ENCODE peak calls at places on chromosome 6, in ten cellular contexts. One of them, this sample, is unnamed.

GRCh38 chr6:83062225-83062624 is 3.4 kb downstream of the UBE3D start:
- DNase-seq in stimulated activated CD8-positive, alpha-beta memory T cell treated with anti-CD3 and anti-CD28 coated beads, Interleukin-2, amount 100 ng/mL, for 48 hours: no peak
- DNase-seq in HuH-7: no peak
- DNase-seq in fibroblast of the aortic adventitia: no peak
- DNase-seq in Peyer's patch: no peak
- DNase-seq in left kidney: no peak
- DNase-seq in H54: no peak
- DNase-seq in kidney: no peak
- DNase-seq in T-cell: no peak
- DNase-seq in D341Med: no peak
- DNase-seq in this sample: no peak

GRCh38 chr6:125198285-125199009 is 44.9 kb downstream of the TPD52L1 start:
- DNase-seq in HuH-7: no peak
- DNase-seq in H54: no peak
- DNase-seq in kidney: no peak
- DNase-seq in T-cell: no peak
- DNase-seq in Peyer's patch: no peak
- DNase-seq in left kidney: no peak
- DNase-seq in fibroblast of the aortic adventitia: no peak
- DNase-seq in D341Med: no peak
- DNase-seq in stimulated activated CD8-positive, alpha-beta memory T cell treated with anti-CD3 and anti-CD28 coated beads, Interleukin-2, amount 100 ng/mL, for 48 hours: no peak
- DNase-seq in this sample: no peak

GRCh38 chr6:119463081-119463626 is 113.6 kb upstream of the MAN1A1 start:
- DNase-seq in left kidney: no peak
- DNase-seq in D341Med: no peak
- DNase-seq in fibroblast of the aortic adventitia: no peak
- DNase-seq in T-cell: no peak
- DNase-seq in kidney: no peak
- DNase-seq in Peyer's patch: no peak
- DNase-seq in stimulated activated CD8-positive, alpha-beta memory T cell treated with anti-CD3 and anti-CD28 coated beads, Interleukin-2, amount 100 ng/mL, for 48 hours: no peak
- DNase-seq in HuH-7: no peak
- DNase-seq in H54: no peak
- DNase-seq in this sample: no peak

GRCh38 chr6:131053546-131054240 is 9.4 kb downstream of the EPB41L2 start:
- DNase-seq in stimulated activated CD8-positive, alpha-beta memory T cell treated with anti-CD3 and anti-CD28 coated beads, Interleukin-2, amount 100 ng/mL, for 48 hours: no peak
- DNase-seq in HuH-7: no peak
- DNase-seq in Peyer's patch: no peak
- DNase-seq in H54: no peak
- DNase-seq in kidney: no peak
- DNase-seq in T-cell: no peak
- DNase-seq in left kidney: no peak
- DNase-seq in fibroblast of the aortic adventitia: no peak
- DNase-seq in D341Med: no peak
- DNase-seq in this sample: no peak

GRCh38 chr6:91653324-91653723 is 1066.5 kb upstream of the MAP3K7 start:
- DNase-seq in fibroblast of the aortic adventitia: no peak
- DNase-seq in H54: no peak
- DNase-seq in HuH-7: no peak
- DNase-seq in kidney: no peak
- DNase-seq in stimulated activated CD8-positive, alpha-beta memory T cell treated with anti-CD3 and anti-CD28 coated beads, Interleukin-2, amount 100 ng/mL, for 48 hours: no peak
- DNase-seq in D341Med: no peak
- DNase-seq in T-cell: no peak
- DNase-seq in left kidney: no peak
- DNase-seq in Peyer's patch: no peak
- DNase-seq in this sample: no peak

GRCh38 chr6:157658301-157658700 is 164.7 kb upstream of the SNX9 start:
- DNase-seq in kidney: no peak
- DNase-seq in HuH-7: no peak
- DNase-seq in T-cell: no peak
- DNase-seq in Peyer's patch: no peak
- DNase-seq in left kidney: no peak
- DNase-seq in stimulated activated CD8-positive, alpha-beta memory T cell treated with anti-CD3 and anti-CD28 coated beads, Interleukin-2, amount 100 ng/mL, for 48 hours: no peak
- DNase-seq in H54: no peak
- DNase-seq in D341Med: no peak
- DNase-seq in fibroblast of the aortic adventitia: no peak
- DNase-seq in this sample: no peak

GRCh38 chr6:31906122-31906521 is 4.2 kb upstream of the ZBTB12 start:
- DNase-seq in fibroblast of the aortic adventitia: no peak
- DNase-seq in Peyer's patch: no peak
- DNase-seq in D341Med: no peak
- DNase-seq in H54: no peak
- DNase-seq in T-cell: no peak
- DNase-seq in HuH-7: no peak
- DNase-seq in left kidney: no peak
- DNase-seq in kidney: no peak
- DNase-seq in stimulated activated CD8-positive, alpha-beta memory T cell treated with anti-CD3 and anti-CD28 coated beads, Interleukin-2, amount 100 ng/mL, for 48 hours: no peak
- DNase-seq in this sample: peak; percentile 9

GRCh38 chr6:158475344-158476302 is 84.3 kb upstream of the TMEM181 start:
- DNase-seq in stimulated activated CD8-positive, alpha-beta memory T cell treated with anti-CD3 and anti-CD28 coated beads, Interleukin-2, amount 100 ng/mL, for 48 hours: no peak
- DNase-seq in T-cell: no peak
- DNase-seq in fibroblast of the aortic adventitia: peak; percentile 26
- DNase-seq in kidney: no peak
- DNase-seq in H54: no peak
- DNase-seq in HuH-7: peak; percentile 74
- DNase-seq in D341Med: peak; percentile 70
- DNase-seq in left kidney: peak; percentile 45
- DNase-seq in Peyer's patch: no peak
- DNase-seq in this sample: no peak

GRCh38 chr6:140985679-140986275 is 1146.9 kb upstream of the GJE1 start:
- DNase-seq in stimulated activated CD8-positive, alpha-beta memory T cell treated with anti-CD3 and anti-CD28 coated beads, Interleukin-2, amount 100 ng/mL, for 48 hours: no peak
- DNase-seq in kidney: no peak
- DNase-seq in HuH-7: no peak
- DNase-seq in Peyer's patch: no peak
- DNase-seq in H54: no peak
- DNase-seq in left kidney: no peak
- DNase-seq in fibroblast of the aortic adventitia: no peak
- DNase-seq in T-cell: no peak
- DNase-seq in D341Med: no peak
- DNase-seq in this sample: no peak

GRCh38 chr6:17486680-17487079 is 93.3 kb downstream of the CAP2 start:
- DNase-seq in H54: no peak
- DNase-seq in fibroblast of the aortic adventitia: no peak
- DNase-seq in HuH-7: no peak
- DNase-seq in left kidney: no peak
- DNase-seq in D341Med: no peak
- DNase-seq in Peyer's patch: no peak
- DNase-seq in stimulated activated CD8-positive, alpha-beta memory T cell treated with anti-CD3 and anti-CD28 coated beads, Interleukin-2, amount 100 ng/mL, for 48 hours: no peak
- DNase-seq in kidney: no peak
- DNase-seq in T-cell: no peak
- DNase-seq in this sample: no peak

GRCh38 chr6:158751842-158752424 is 67.2 kb downstream of the EZR start:
- DNase-seq in Peyer's patch: peak; percentile 10
- DNase-seq in HuH-7: no peak
- DNase-seq in fibroblast of the aortic adventitia: no peak
- DNase-seq in kidney: no peak
- DNase-seq in D341Med: no peak
- DNase-seq in left kidney: peak; percentile 50
- DNase-seq in H54: no peak
- DNase-seq in stimulated activated CD8-positive, alpha-beta memory T cell treated with anti-CD3 and anti-CD28 coated beads, Interleukin-2, amount 100 ng/mL, for 48 hours: no peak
- DNase-seq in T-cell: no peak
- DNase-seq in this sample: no peak

GRCh38 chr6:41335943-41336342 is 535 bp downstream of the NCR2 start:
- DNase-seq in T-cell: no peak
- DNase-seq in Peyer's patch: no peak
- DNase-seq in D341Med: no peak
- DNase-seq in stimulated activated CD8-positive, alpha-beta memory T cell treated with anti-CD3 and anti-CD28 coated beads, Interleukin-2, amount 100 ng/mL, for 48 hours: no peak
- DNase-seq in HuH-7: no peak
- DNase-seq in fibroblast of the aortic adventitia: no peak
- DNase-seq in H54: no peak
- DNase-seq in kidney: no peak
- DNase-seq in left kidney: no peak
- DNase-seq in this sample: no peak

GRCh38 chr6:158026901-158027589 is 45.4 kb downstream of the SYNJ2 start:
- DNase-seq in D341Med: no peak
- DNase-seq in T-cell: no peak
- DNase-seq in H54: no peak
- DNase-seq in Peyer's patch: no peak
- DNase-seq in stimulated activated CD8-positive, alpha-beta memory T cell treated with anti-CD3 and anti-CD28 coated beads, Interleukin-2, amount 100 ng/mL, for 48 hours: no peak
- DNase-seq in left kidney: no peak
- DNase-seq in HuH-7: no peak
- DNase-seq in kidney: peak; percentile 74
- DNase-seq in fibroblast of the aortic adventitia: no peak
- DNase-seq in this sample: peak; percentile 77

GRCh38 chr6:8074213-8074612 is 10.0 kb upstream of the BLOC1S5 start:
- DNase-seq in Peyer's patch: no peak
- DNase-seq in H54: no peak
- DNase-seq in D341Med: no peak
- DNase-seq in stimulated activated CD8-positive, alpha-beta memory T cell treated with anti-CD3 and anti-CD28 coated beads, Interleukin-2, amount 100 ng/mL, for 48 hours: no peak
- DNase-seq in kidney: no peak
- DNase-seq in fibroblast of the aortic adventitia: peak; percentile 77
- DNase-seq in left kidney: no peak
- DNase-seq in HuH-7: no peak
- DNase-seq in T-cell: no peak
- DNase-seq in this sample: no peak

GRCh38 chr6:3231213-3232016 is 4.0 kb upstream of the TUBB2B start:
- DNase-seq in D341Med: peak; percentile 70
- DNase-seq in left kidney: peak; percentile 98
- DNase-seq in Peyer's patch: peak; percentile 19
- DNase-seq in HuH-7: no peak
- DNase-seq in fibroblast of the aortic adventitia: peak; percentile 66
- DNase-seq in stimulated activated CD8-positive, alpha-beta memory T cell treated with anti-CD3 and anti-CD28 coated beads, Interleukin-2, amount 100 ng/mL, for 48 hours: no peak
- DNase-seq in H54: peak; percentile 65
- DNase-seq in kidney: peak; percentile 87
- DNase-seq in T-cell: no peak
- DNase-seq in this sample: no peak

GRCh38 chr6:20367716-20368485 is 33.8 kb upstream of the E2F3 start:
- DNase-seq in HuH-7: no peak
- DNase-seq in stimulated activated CD8-positive, alpha-beta memory T cell treated with anti-CD3 and anti-CD28 coated beads, Interleukin-2, amount 100 ng/mL, for 48 hours: no peak
- DNase-seq in kidney: no peak
- DNase-seq in fibroblast of the aortic adventitia: no peak
- DNase-seq in T-cell: no peak
- DNase-seq in left kidney: no peak
- DNase-seq in D341Med: no peak
- DNase-seq in Peyer's patch: no peak
- DNase-seq in H54: no peak
- DNase-seq in this sample: no peak

GRCh38 chr6:110389689-110390382 is 25.5 kb downstream of the DDO start:
- DNase-seq in T-cell: no peak
- DNase-seq in stimulated activated CD8-positive, alpha-beta memory T cell treated with anti-CD3 and anti-CD28 coated beads, Interleukin-2, amount 100 ng/mL, for 48 hours: no peak
- DNase-seq in D341Med: no peak
- DNase-seq in left kidney: no peak
- DNase-seq in fibroblast of the aortic adventitia: no peak
- DNase-seq in Peyer's patch: no peak
- DNase-seq in HuH-7: no peak
- DNase-seq in kidney: no peak
- DNase-seq in H54: no peak
- DNase-seq in this sample: no peak

GRCh38 chr6:156154896-156155295 is 622.3 kb upstream of the ARID1B start:
- DNase-seq in T-cell: no peak
- DNase-seq in H54: no peak
- DNase-seq in D341Med: no peak
- DNase-seq in Peyer's patch: no peak
- DNase-seq in fibroblast of the aortic adventitia: peak; percentile 83
- DNase-seq in left kidney: no peak
- DNase-seq in kidney: no peak
- DNase-seq in stimulated activated CD8-positive, alpha-beta memory T cell treated with anti-CD3 and anti-CD28 coated beads, Interleukin-2, amount 100 ng/mL, for 48 hours: no peak
- DNase-seq in HuH-7: no peak
- DNase-seq in this sample: no peak

GRCh38 chr6:117338567-117338966 is 73.2 kb downstream of the VGLL2 start:
- DNase-seq in kidney: no peak
- DNase-seq in T-cell: no peak
- DNase-seq in HuH-7: no peak
- DNase-seq in fibroblast of the aortic adventitia: no peak
- DNase-seq in D341Med: no peak
- DNase-seq in H54: no peak
- DNase-seq in stimulated activated CD8-positive, alpha-beta memory T cell treated with anti-CD3 and anti-CD28 coated beads, Interleukin-2, amount 100 ng/mL, for 48 hours: no peak
- DNase-seq in left kidney: no peak
- DNase-seq in Peyer's patch: no peak
- DNase-seq in this sample: no peak

GRCh38 chr6:165664553-165665383 is 1.7 kb upstream of the PDE10A start:
- DNase-seq in T-cell: no peak
- DNase-seq in stimulated activated CD8-positive, alpha-beta memory T cell treated with anti-CD3 and anti-CD28 coated beads, Interleukin-2, amount 100 ng/mL, for 48 hours: no peak
- DNase-seq in Peyer's patch: no peak
- DNase-seq in fibroblast of the aortic adventitia: peak; percentile 29
- DNase-seq in kidney: no peak
- DNase-seq in left kidney: peak; percentile 73
- DNase-seq in D341Med: no peak
- DNase-seq in H54: no peak
- DNase-seq in HuH-7: no peak
- DNase-seq in this sample: no peak

GRCh38 chr6:23621026-23621425 is 505.0 kb upstream of the NRSN1 start:
- DNase-seq in kidney: no peak
- DNase-seq in Peyer's patch: no peak
- DNase-seq in fibroblast of the aortic adventitia: no peak
- DNase-seq in HuH-7: no peak
- DNase-seq in T-cell: no peak
- DNase-seq in stimulated activated CD8-positive, alpha-beta memory T cell treated with anti-CD3 and anti-CD28 coated beads, Interleukin-2, amount 100 ng/mL, for 48 hours: no peak
- DNase-seq in H54: no peak
- DNase-seq in left kidney: peak; percentile 77
- DNase-seq in D341Med: no peak
- DNase-seq in this sample: no peak

GRCh38 chr6:144063246-144063743 is 32.1 kb downstream of the SF3B5 start:
- DNase-seq in D341Med: no peak
- DNase-seq in T-cell: no peak
- DNase-seq in HuH-7: peak; percentile 39
- DNase-seq in stimulated activated CD8-positive, alpha-beta memory T cell treated with anti-CD3 and anti-CD28 coated beads, Interleukin-2, amount 100 ng/mL, for 48 hours: no peak
- DNase-seq in Peyer's patch: peak; percentile 32
- DNase-seq in left kidney: peak; percentile 43
- DNase-seq in H54: no peak
- DNase-seq in fibroblast of the aortic adventitia: no peak
- DNase-seq in kidney: no peak
- DNase-seq in this sample: no peak

GRCh38 chr6:5398530-5398929 is 137.2 kb downstream of the FARS2 start:
- DNase-seq in fibroblast of the aortic adventitia: peak; percentile 65
- DNase-seq in Peyer's patch: no peak
- DNase-seq in T-cell: no peak
- DNase-seq in H54: no peak
- DNase-seq in D341Med: peak; percentile 48
- DNase-seq in kidney: no peak
- DNase-seq in left kidney: peak; percentile 26
- DNase-seq in stimulated activated CD8-positive, alpha-beta memory T cell treated with anti-CD3 and anti-CD28 coated beads, Interleukin-2, amount 100 ng/mL, for 48 hours: no peak
- DNase-seq in HuH-7: peak; percentile 13
- DNase-seq in this sample: no peak

GRCh38 chr6:4615891-4616290 is 160.3 kb upstream of the CDYL start:
- DNase-seq in left kidney: no peak
- DNase-seq in HuH-7: no peak
- DNase-seq in stimulated activated CD8-positive, alpha-beta memory T cell treated with anti-CD3 and anti-CD28 coated beads, Interleukin-2, amount 100 ng/mL, for 48 hours: no peak
- DNase-seq in H54: no peak
- DNase-seq in kidney: peak; percentile 74
- DNase-seq in Peyer's patch: no peak
- DNase-seq in D341Med: no peak
- DNase-seq in T-cell: no peak
- DNase-seq in fibroblast of the aortic adventitia: peak; percentile 91
- DNase-seq in this sample: no peak

GRCh38 chr6:119267506-119267905 is 82.1 kb downstream of the MAN1A1 start:
- DNase-seq in H54: no peak
- DNase-seq in Peyer's patch: no peak
- DNase-seq in fibroblast of the aortic adventitia: no peak
- DNase-seq in D341Med: no peak
- DNase-seq in kidney: no peak
- DNase-seq in T-cell: no peak
- DNase-seq in HuH-7: no peak
- DNase-seq in stimulated activated CD8-positive, alpha-beta memory T cell treated with anti-CD3 and anti-CD28 coated beads, Interleukin-2, amount 100 ng/mL, for 48 hours: no peak
- DNase-seq in left kidney: no peak
- DNase-seq in this sample: no peak

GRCh38 chr6:137095651-137096238 is 51.0 kb upstream of the IL20RA start:
- DNase-seq in fibroblast of the aortic adventitia: no peak
- DNase-seq in Peyer's patch: peak; percentile 53
- DNase-seq in stimulated activated CD8-positive, alpha-beta memory T cell treated with anti-CD3 and anti-CD28 coated beads, Interleukin-2, amount 100 ng/mL, for 48 hours: no peak
- DNase-seq in HuH-7: no peak
- DNase-seq in kidney: no peak
- DNase-seq in H54: no peak
- DNase-seq in D341Med: no peak
- DNase-seq in T-cell: no peak
- DNase-seq in left kidney: no peak
- DNase-seq in this sample: no peak

GRCh38 chr6:2505624-2506023 is 245.1 kb downstream of the MYLK4 start:
- DNase-seq in fibroblast of the aortic adventitia: no peak
- DNase-seq in T-cell: no peak
- DNase-seq in HuH-7: peak; percentile 34
- DNase-seq in stimulated activated CD8-positive, alpha-beta memory T cell treated with anti-CD3 and anti-CD28 coated beads, Interleukin-2, amount 100 ng/mL, for 48 hours: no peak
- DNase-seq in Peyer's patch: no peak
- DNase-seq in D341Med: no peak
- DNase-seq in left kidney: peak; percentile 49
- DNase-seq in kidney: no peak
- DNase-seq in H54: no peak
- DNase-seq in this sample: no peak

GRCh38 chr6:21801786-21802610 is 208.4 kb downstream of the SOX4 start:
- DNase-seq in Peyer's patch: no peak
- DNase-seq in HuH-7: no peak
- DNase-seq in kidney: no peak
- DNase-seq in fibroblast of the aortic adventitia: no peak
- DNase-seq in left kidney: no peak
- DNase-seq in D341Med: no peak
- DNase-seq in H54: no peak
- DNase-seq in T-cell: no peak
- DNase-seq in stimulated activated CD8-positive, alpha-beta memory T cell treated with anti-CD3 and anti-CD28 coated beads, Interleukin-2, amount 100 ng/mL, for 48 hours: no peak
- DNase-seq in this sample: no peak